ENCODE peak calls at places on chromosomes 11 and 22, in seven cellular contexts. T, K, O, A, M, Z and Y are unnamed samples. For H3K9me3, the result is how much of the 10 kb centered on the place peaks cover.

GRCh38 chr11:23957309-23957708 is 539.5 kb upstream of the LUZP2 start:
- DNase-seq in T (no peak), K (no peak), O (no peak), A (no peak), M (peak), Z (no peak), Y (no peak)

GRCh38 chr22:26658161-26658560 is 773 bp downstream of the MIAT start:
- DNase-seq in T (no peak), K (no peak), O (no peak), A (no peak), M (no peak), Z (no peak), Y (no peak)

GRCh38 chr11:64510759-64511158 is 80.3 kb upstream of the SLC22A12 start:
- DNase-seq in T (no peak), K (peak), O (no peak), A (no peak), M (no peak), Z (no peak), Y (no peak)

GRCh38 chr11:110471315-110471714 is 41.6 kb downstream of the FDX1 start:
- DNase-seq in T (no peak), K (no peak), O (no peak), A (no peak), M (peak), Z (no peak), Y (no peak)

GRCh38 chr11:68889948-68890446 is 13.6 kb downstream of the MRPL21 start:
- DNase-seq in T (peak), K (no peak), O (no peak), A (peak), M (peak), Z (no peak), Y (no peak)

GRCh38 chr11:68542617-68543016 is 82.1 kb downstream of the PPP6R3 start:
- DNase-seq in T (no peak), K (no peak), O (no peak), A (no peak), M (peak), Z (no peak), Y (no peak)

GRCh38 chr11:65538915-65539374 is 14.1 kb downstream of the SCYL1 start:
- DNase-seq in T (no peak), K (no peak), O (no peak), A (peak), M (no peak), Z (no peak), Y (no peak)

GRCh38 chr11:119057000-119057769 is at the start of gene HYOU1:
- DNase-seq in T (peak), K (peak), O (peak), A (peak), M (peak), Z (peak), Y (peak)

GRCh38 chr11:748007-748359 is 719 bp downstream of the TALDO1 start:
- DNase-seq in T (peak), K (peak), O (no peak), A (no peak), M (peak), Z (no peak), Y (no peak)

GRCh38 chr11:123072762-123073161 is 10.8 kb upstream of the HSPA8 start:
- DNase-seq in T (no peak), K (no peak), O (no peak), A (no peak), M (no peak), Z (no peak), Y (no peak)

GRCh38 chr11:12157241-12157661 is 46.9 kb downstream of the MICAL2 start:
- DNase-seq in T (no peak), K (no peak), O (no peak), A (no peak), M (peak), Z (no peak), Y (no peak)

GRCh38 chr11:64237484-64237951 is 3.1 kb downstream of the VEGFB start:
- DNase-seq in T (peak), K (peak), O (no peak), A (no peak), M (no peak), Z (no peak), Y (no peak)

GRCh38 chr22:21951931-21952465 is 650 bp downstream of the PPM1F start:
- DNase-seq in T (peak), K (no peak), O (no peak), A (peak), M (peak), Z (no peak), Y (no peak)

GRCh38 chr11:34425863-34426262 is 12.9 kb upstream of the CAT start:
- DNase-seq in T (no peak), K (no peak), O (no peak), A (no peak), M (peak), Z (no peak), Y (no peak)

GRCh38 chr11:123174196-123175183 is 20.6 kb downstream of the CLMP start:
- DNase-seq in T (peak), K (no peak), O (no peak), A (peak), M (peak), Z (no peak), Y (no peak)

GRCh38 chr11:114075891-114076441 is 16.5 kb downstream of the ZBTB16 start:
- DNase-seq in T (no peak), K (no peak), O (peak), A (peak), M (peak), Z (no peak), Y (no peak)

GRCh38 chr22:30457964-30458363 is 13.9 kb downstream of the SEC14L3 start:
- DNase-seq in T (no peak), K (peak), O (no peak), A (no peak), M (no peak), Z (no peak), Y (no peak)

GRCh38 chr22:41288245-41288946 is 2.4 kb upstream of the RANGAP1 start:
- DNase-seq in T (peak), K (peak), O (no peak), A (no peak), M (peak), Z (no peak), Y (no peak)

GRCh38 chr22:50244420-50245213 is at the start of gene TUBGCP6:
- DNase-seq in T (peak), K (peak), O (peak), A (peak), M (peak), Z (peak), Y (peak)

GRCh38 chr11:16543642-16544041 is 187.3 kb upstream of the SOX6 start:
- DNase-seq in T (no peak), K (no peak), O (no peak), A (no peak), M (no peak), Z (no peak), Y (no peak)

GRCh38 chr11:77411717-77412441 is 62.0 kb downstream of the PAK1 start:
- DNase-seq in T (peak), K (peak), O (peak), A (peak), M (peak), Z (peak), Y (peak)

GRCh38 chr11:128207861-128208321 is 379.5 kb downstream of the ETS1 start:
- DNase-seq in T (no peak), K (no peak), O (no peak), A (no peak), M (peak), Z (no peak), Y (no peak)

GRCh38 chr22:40739723-40740122 is 60.4 kb downstream of the MCHR1 start:
- DNase-seq in T (no peak), K (no peak), O (no peak), A (no peak), M (no peak), Z (no peak), Y (no peak)

GRCh38 chr11:58289266-58289665 is 21.2 kb upstream of the OR10W1 start:
- DNase-seq in T (no peak), K (no peak), O (no peak), A (no peak), M (no peak), Z (no peak), Y (no peak)

GRCh38 chr11:69500285-69501120 is 19.0 kb downstream of the LINC01488 start:
- DNase-seq in T (no peak), K (no peak), O (no peak), A (no peak), M (no peak), Z (no peak), Y (no peak)

GRCh38 chr11:16779436-16779835 is 41.0 kb downstream of the C11orf58 start:
- DNase-seq in T (peak), K (no peak), O (no peak), A (no peak), M (no peak), Z (no peak), Y (no peak)

GRCh38 chr22:23638611-23639010 is 6.5 kb upstream of the DRICH1 start:
- DNase-seq in T (no peak), K (no peak), O (no peak), A (no peak), M (no peak), Z (no peak), Y (no peak)

GRCh38 chr11:73200256-73200655 is 17.8 kb upstream of the P2RY2 start:
- DNase-seq in T (no peak), K (peak), O (no peak), A (no peak), M (no peak), Z (no peak), Y (no peak)

GRCh38 chr11:119909495-119909894 is 180.5 kb upstream of the NECTIN1 start:
- DNase-seq in T (no peak), K (no peak), O (no peak), A (no peak), M (no peak), Z (no peak), Y (no peak)

GRCh38 chr22:49411236-49411635 is 416.4 kb downstream of the BRD1 start:
- DNase-seq in T (no peak), K (peak), O (no peak), A (no peak), M (no peak), Z (no peak), Y (no peak)

GRCh38 chr11:122440783-122441701 is 214.5 kb upstream of the UBASH3B start:
- DNase-seq in T (peak), K (peak), O (no peak), A (peak), M (peak), Z (no peak), Y (no peak)

GRCh38 chr11:97364047-97364446 is 974.2 kb downstream of the JRKL start:
- DNase-seq in T (no peak), K (no peak), O (no peak), A (no peak), M (peak), Z (no peak), Y (no peak)

GRCh38 chr11:47125083-47125482 is 51.6 kb downstream of the ARFGAP2 start:
- DNase-seq in T (no peak), K (no peak), O (no peak), A (no peak), M (no peak), Z (no peak), Y (no peak)

GRCh38 chr11:33542921-33543320 is 157.7 kb downstream of the C11orf91 start:
- DNase-seq in T (peak), K (peak), O (no peak), A (peak), M (peak), Z (no peak), Y (no peak)

GRCh38 chr11:120660024-120660565 is 148.5 kb downstream of the GRIK4 start:
- DNase-seq in T (peak), K (peak), O (no peak), A (no peak), M (peak), Z (no peak), Y (no peak)

GRCh38 chr22:45612451-45612901 is 59.2 kb upstream of the ATXN10 start:
- DNase-seq in T (no peak), K (no peak), O (peak), A (peak), M (peak), Z (no peak), Y (no peak)

GRCh38 chr11:115942043-115942442 is 437.8 kb upstream of the CADM1 start:
- DNase-seq in T (no peak), K (no peak), O (no peak), A (no peak), M (no peak), Z (no peak), Y (no peak)

GRCh38 chr11:64687641-64688533 is 35.1 kb downstream of the NRXN2 start:
- DNase-seq in T (no peak), K (no peak), O (no peak), A (no peak), M (no peak), Z (no peak), Y (no peak)

DNA sequence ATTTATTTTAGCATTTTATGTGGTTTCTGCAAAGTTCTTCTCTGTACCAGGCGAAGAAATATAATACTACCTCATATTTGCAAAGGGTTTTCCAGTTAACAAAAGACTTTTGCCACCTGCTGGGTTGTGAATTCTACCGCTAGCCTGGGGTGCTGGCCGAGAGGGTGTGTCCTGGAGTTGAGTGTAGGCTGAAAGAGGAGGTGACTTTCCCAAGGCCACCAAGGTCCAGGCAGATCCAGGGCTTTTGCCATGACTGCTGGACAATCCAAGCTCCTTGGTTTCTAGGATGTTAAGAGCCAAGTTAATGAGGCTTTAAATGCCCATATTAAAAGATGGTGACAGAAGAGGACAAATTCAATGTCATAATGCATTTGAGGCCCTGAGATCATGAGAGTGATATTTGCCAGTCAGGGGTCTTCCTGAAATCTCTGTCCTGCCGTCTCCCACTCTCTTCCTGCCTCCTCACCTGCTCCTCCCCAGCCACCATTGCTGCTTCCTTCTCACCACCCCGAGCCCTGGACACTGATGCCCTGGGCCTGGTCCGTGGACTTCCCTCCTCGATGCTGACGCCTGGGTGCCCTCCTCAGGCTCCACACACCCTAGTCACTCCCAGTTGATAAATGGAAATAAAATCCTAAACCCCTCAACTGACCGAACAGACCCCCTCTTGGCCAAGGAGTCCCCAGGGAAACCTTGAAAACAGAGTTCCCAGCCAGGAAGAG is 825.6 kb downstream of the TBC1D22A start:
- DNase-seq in T (no peak), K (no peak), O (no peak), A (no peak), M (no peak), Z (no peak), Y (no peak)
- H3K9me3 ChIP-seq in T (under half), K (under half), O (under half), A (under half), M (under half), Z (under half), Y (under half)

DNA sequence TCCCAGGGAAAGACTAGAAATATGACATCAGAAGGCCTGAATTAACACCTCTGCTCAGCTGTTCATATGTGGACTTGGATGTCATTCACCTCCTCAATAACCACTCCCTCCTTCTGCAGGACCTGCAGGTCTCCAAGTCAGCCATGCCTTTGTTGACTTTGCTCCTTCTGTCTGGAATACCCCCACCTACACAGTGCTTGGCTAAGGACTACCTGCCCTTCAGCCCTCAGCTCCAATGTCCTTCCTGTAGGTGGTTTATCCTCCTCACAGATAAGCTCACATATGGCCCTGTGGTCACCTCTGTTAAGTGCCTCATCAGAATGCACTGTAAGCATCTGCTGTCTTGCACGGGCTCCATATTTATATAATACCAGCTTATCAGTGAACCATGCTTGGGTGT is 26.3 kb upstream of the FAT3 start:
- DNase-seq in T (no peak), K (no peak), O (no peak), A (no peak), M (no peak), Z (no peak), Y (no peak)
- H3K9me3 ChIP-seq in T (under half), K (under half), O (under half), A (under half), M (under half), Z (under half), Y (under half)

DNA sequence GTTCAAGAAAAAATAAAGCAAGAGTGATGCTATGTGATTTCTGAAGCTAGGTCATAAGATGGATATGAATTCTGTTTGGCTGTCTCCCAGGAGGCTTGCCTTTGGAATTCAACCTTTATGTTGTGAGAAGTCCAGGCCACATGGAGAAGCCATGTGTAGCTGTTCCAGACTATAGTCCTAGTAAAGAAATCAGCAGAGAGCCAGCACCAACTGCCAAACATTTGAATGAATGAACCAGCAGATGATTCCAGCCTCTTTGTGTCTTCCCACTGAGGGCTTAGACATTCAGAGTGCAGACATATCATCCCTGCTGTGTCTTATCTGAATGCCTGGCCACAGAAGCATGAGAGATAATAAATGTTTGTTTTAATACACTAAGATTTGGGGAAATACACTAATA is 1150.6 kb downstream of the DLG2 start:
- DNase-seq in T (no peak), K (no peak), O (no peak), A (no peak), M (peak), Z (no peak), Y (no peak)
- H3K9me3 ChIP-seq in T (under half), K (under half), O (under half), A (under half), M (under half), Z (under half), Y (under half)

GRCh38 chr22:47297261-47298016 is 535.0 kb downstream of the TBC1D22A start:
- DNase-seq in T (no peak), K (no peak), O (no peak), A (no peak), M (no peak), Z (no peak), Y (no peak)

GRCh38 chr22:47294571-47294970 is 532.1 kb downstream of the TBC1D22A start:
- DNase-seq in T (no peak), K (no peak), O (no peak), A (no peak), M (no peak), Z (no peak), Y (no peak)

GRCh38 chr22:47295226-47295901 is 532.9 kb downstream of the TBC1D22A start:
- DNase-seq in T (no peak), K (no peak), O (no peak), A (no peak), M (no peak), Z (no peak), Y (no peak)

GRCh38 chr22:47296405-47297260 is 534.2 kb downstream of the TBC1D22A start:
- DNase-seq in T (no peak), K (no peak), O (no peak), A (no peak), M (no peak), Z (no peak), Y (no peak)

DNA sequence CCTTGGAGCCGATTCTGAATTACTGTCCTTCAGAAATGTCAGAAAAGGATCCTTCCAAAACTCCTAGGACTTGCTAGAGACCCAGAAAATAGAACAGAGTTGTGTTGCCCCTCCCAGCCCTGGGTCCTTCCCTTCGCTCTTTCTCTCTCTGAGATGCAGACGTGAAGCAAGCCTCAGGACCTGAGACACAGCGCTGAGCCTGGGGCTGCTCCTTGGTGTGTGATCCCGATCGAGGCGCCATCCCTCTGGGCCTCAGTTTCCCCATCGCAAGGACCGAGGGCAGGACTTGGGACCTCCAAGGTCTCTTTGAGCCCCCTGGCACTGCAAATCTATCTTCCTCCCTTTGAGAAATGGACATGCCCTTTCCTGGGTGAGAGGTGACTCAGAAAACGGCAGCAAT is 533.5 kb downstream of the TBC1D22A start:
- DNase-seq in T (no peak), K (no peak), O (no peak), A (no peak), M (no peak), Z (no peak), Y (no peak)
- H3K9me3 ChIP-seq in T (under half), K (under half), O (under half), A (under half), M (under half), Z (under half), Y (under half)

GRCh38 chr11:28137832-28138231 is 29.6 kb downstream of the METTL15 start:
- DNase-seq in T (no peak), K (no peak), O (no peak), A (no peak), M (no peak), Z (no peak), Y (no peak)
- H3K9me3 ChIP-seq in T (under half), K (under half), O (under half), A (under half), M (under half), Z (under half), Y (under half)